ENCODE peak calls at places on chromosomes 6 and 20, in eight cellular contexts. S is activated naive CD4-positive, alpha-beta T cell treated with anti-CD3 and anti-CD28 coated beads, Interleukin-2, amount 10 ng/mL, durations not matched to agents 7 days and 5 days; O is NCI-H1436; T is non-pigmented ciliary epithelial cell; X is IMR-90; F is GM13976; W is stimulated activated CD8-positive, alpha-beta memory T cell treated with anti-CD3 and anti-CD28 coated beads, Interleukin-15, amount 100 ng/mL, for 24 hours; J is suprapubic skin. A is an unnamed sample.

GRCh38 chr6:4852938-4853337 is 76.7 kb downstream of the CDYL start:
- DNase-seq in S (no peak), O (no peak), T (no peak), W (no peak), J (no peak), X (no peak), F (no peak), A (no peak)

GRCh38 chr6:170279977-170280688 is 10.7 kb downstream of the DLL1 start:
- DNase-seq in W (no peak), F (peak; percentile 69), O (peak; percentile 94), X (peak; percentile 12), S (peak; percentile 52), J (no peak), T (no peak), A (no peak)

GRCh38 chr6:3499603-3500002 is 42.8 kb upstream of the SLC22A23 start:
- DNase-seq in X (no peak), F (no peak), S (no peak), O (no peak), W (no peak), J (no peak), T (no peak), A (no peak)

GRCh38 chr20:834151-834747 is 734 bp downstream of the FAM110A start:
- DNase-seq in F (no peak), S (no peak), W (no peak), O (no peak), X (no peak), J (no peak), T (no peak), A (no peak)

GRCh38 chr20:37481610-37482009 is 39.4 kb upstream of the NNAT start:
- DNase-seq in T (no peak), O (no peak), W (no peak), S (no peak), F (no peak), X (no peak), J (no peak), A (no peak)

GRCh38 chr6:11744753-11745152 is 33.9 kb downstream of the ADTRP start:
- DNase-seq in S (no peak), J (peak; percentile 91), X (peak; percentile 71), F (no peak), O (no peak), W (no peak), T (peak; percentile 43), A (no peak)

GRCh38 chr6:28488916-28489365 is 26.7 kb downstream of the GPX6 start:
- DNase-seq in F (peak; percentile 37), T (no peak), S (no peak), O (no peak), J (no peak), W (no peak), X (peak; percentile 79), A (no peak)

GRCh38 chr6:100512203-100512862 is 47.6 kb upstream of the SIM1 start:
- DNase-seq in S (no peak), O (no peak), T (peak; percentile 27), F (no peak), W (no peak), X (peak; percentile 56), J (no peak), A (no peak)

GRCh38 chr6:13065596-13065995 is 262.7 kb downstream of the TBC1D7 start:
- DNase-seq in F (no peak), T (no peak), S (no peak), O (no peak), X (no peak), J (no peak), W (no peak), A (no peak)

GRCh38 chr6:70956451-70957283 is at the start of gene B3GAT2:
- DNase-seq in S (peak; percentile 21), F (peak; percentile 40), T (no peak), X (peak; percentile 3), W (no peak), O (peak; percentile 27), J (no peak), A (no peak)

GRCh38 chr6:110643175-110643574 is 166.8 kb upstream of the SLC22A16 start:
- DNase-seq in J (no peak), O (no peak), X (peak; percentile 55), W (no peak), T (no peak), S (no peak), F (no peak), A (no peak)

GRCh38 chr6:132712366-132712765 is 1.5 kb downstream of the VNN1 start:
- DNase-seq in J (no peak), S (no peak), X (peak; percentile 62), T (no peak), O (no peak), W (no peak), F (no peak), A (no peak)

GRCh38 chr6:35019171-35019570 is 122.0 kb downstream of the TCP11 start:
- DNase-seq in T (no peak), W (no peak), O (no peak), F (no peak), S (no peak), J (no peak), X (no peak), A (no peak)

GRCh38 chr6:139374357-139375238 is at the start of gene CITED2:
- DNase-seq in J (peak; percentile 96), S (peak; percentile 93), T (peak; percentile 83), X (peak; percentile 96), O (peak; percentile 84), W (peak; percentile 81), F (peak; percentile 88), A (peak; percentile 97)

GRCh38 chr6:4778086-4778485 is 1.9 kb downstream of the CDYL start:
- DNase-seq in S (no peak), O (no peak), F (peak; percentile 53), W (no peak), T (no peak), J (no peak), X (no peak), A (no peak)

GRCh38 chr6:35213161-35213823 is 464 bp upstream of the SCUBE3 start:
- DNase-seq in W (no peak), X (no peak), S (no peak), J (no peak), O (no peak), F (no peak), T (no peak), A (no peak)

GRCh38 chr20:63911171-63911570 is 16.2 kb downstream of the DNAJC5 start:
- DNase-seq in T (no peak), S (no peak), F (no peak), O (no peak), W (no peak), J (no peak), X (peak; percentile 50), A (no peak)

GRCh38 chr6:143060806-143061596 is at the start of gene AIG1:
- DNase-seq in O (peak; percentile 1), X (no peak), T (no peak), J (peak; percentile 80), S (peak; percentile 79), F (no peak), W (peak; percentile 32), A (peak; percentile 81)

GRCh38 chr6:64170326-64170725 is 534.7 kb downstream of the PHF3 start:
- DNase-seq in J (no peak), F (no peak), W (no peak), X (peak; percentile 3), T (no peak), O (no peak), S (no peak), A (no peak)

GRCh38 chr6:121951077-121951476 is 448.4 kb upstream of the HSF2 start:
- DNase-seq in J (no peak), S (no peak), X (no peak), F (no peak), W (no peak), O (no peak), T (no peak), A (no peak)

GRCh38 chr6:109456710-109457595 is 1.4 kb upstream of the MICAL1 start:
- DNase-seq in W (no peak), O (no peak), S (no peak), T (no peak), J (peak; percentile 87), X (peak; percentile 31), F (no peak), A (peak; percentile 91)

A was measured in coronary artery.